ENCODE peak calls at places on chromosomes 2 and 18, in six cellular contexts. K, P, G, Z, W and A are unnamed samples.
A peak's percentile ranks its signal among the peaks of the same experiment; 100 is the strongest.

GRCh38 chr2:54321062-54321461 is 65.0 kb upstream of the TSPYL6 start:
- DNase-seq in K (no peak), P (no peak), G (no peak), Z (no peak), W (no peak), A (no peak)

GRCh38 chr2:232137346-232137745 is 175.8 kb downstream of the DIS3L2 start:
- DNase-seq in K (no peak), P (no peak), G (no peak), Z (no peak), W (no peak), A (no peak)

GRCh38 chr2:219684721-219685689 is 57.6 kb downstream of the SLC4A3 start:
- DNase-seq in K (no peak), P (peak; percentile 86), G (no peak), Z (peak; percentile 83), W (peak; percentile 40), A (peak; percentile 86)

GRCh38 chr2:81853331-81853730 is 1548.8 kb upstream of the LRRTM1 start:
- DNase-seq in K (no peak), P (no peak), G (no peak), Z (no peak), W (no peak), A (no peak)

GRCh38 chr18:76491801-76492668 is 3.0 kb downstream of the ZNF516 start:
- DNase-seq in K (no peak), P (peak; percentile 41), G (no peak), Z (peak; percentile 41), W (no peak), A (peak; percentile 61)

GRCh38 chr2:208077286-208077685 is 47.0 kb downstream of the CRYGD start:
- DNase-seq in K (peak; percentile 17), P (no peak), G (no peak), Z (peak; percentile 20), W (no peak), A (no peak)

GRCh38 chr2:218397502-218398436 is 1.9 kb upstream of the CTDSP1 start:
- DNase-seq in K (peak; percentile 83), P (peak; percentile 78), G (no peak), Z (peak; percentile 84), W (no peak), A (no peak)

GRCh38 chr2:104472076-104472475 is 381.8 kb upstream of the POU3F3 start:
- DNase-seq in K (no peak), P (no peak), G (no peak), Z (no peak), W (no peak), A (no peak)

GRCh38 chr2:72993147-72993546 is 75.8 kb downstream of the EMX1 start:
- DNase-seq in K (no peak), P (peak; percentile 66), G (peak; percentile 84), Z (peak; percentile 49), W (no peak), A (peak; percentile 73)